ENCODE peak calls at places on chromosomes 12 and 14, in nine cellular contexts. Y, N, T, E, X, F, O, S and M are unnamed samples.

GRCh38 chr12:79296128-79296527 is 394.6 kb downstream of the PAWR start:
- DNase-seq in O (no peak), S (no peak), N (no peak), Y (no peak), X (no peak), F (no peak), T (no peak), E (no peak), M (no peak)

GRCh38 chr14:69985456-69985855 is 106.2 kb downstream of the SMOC1 start:
- DNase-seq in Y (no peak), T (no peak), E (no peak), F (no peak), X (no peak), S (no peak), O (no peak), N (no peak), M (no peak)

GRCh38 chr12:47527816-47528215 is 178.0 kb downstream of the RPAP3 start:
- DNase-seq in N (no peak), T (no peak), O (no peak), Y (no peak), X (no peak), E (no peak), F (no peak), S (no peak), M (no peak)

GRCh38 chr12:51403159-51403558 is 12.0 kb upstream of the GALNT6 start:
- DNase-seq in Y (no peak), S (no peak), F (no peak), X (no peak), N (no peak), T (no peak), O (peak), E (no peak), M (no peak)

GRCh38 chr14:72217164-72217563 is 284.9 kb downstream of the RGS6 start:
- DNase-seq in F (no peak), Y (no peak), T (no peak), S (no peak), N (no peak), O (no peak), X (no peak), E (no peak), M (no peak)

GRCh38 chr12:48601013-48601756 is 31.3 kb upstream of the LALBA start:
- DNase-seq in F (no peak), S (peak), O (no peak), Y (no peak), X (no peak), N (no peak), T (no peak), E (no peak), M (peak)

GRCh38 chr12:132161046-132161781 is 17.0 kb downstream of the NOC4L start:
- DNase-seq in X (no peak), Y (no peak), F (no peak), S (no peak), T (no peak), O (no peak), N (no peak), E (no peak), M (peak)

GRCh38 chr14:67477926-67478915 is 10.3 kb downstream of the TMEM229B start:
- DNase-seq in N (no peak), E (no peak), S (no peak), O (no peak), T (no peak), F (no peak), Y (no peak), X (no peak), M (no peak)

GRCh38 chr12:27940756-27941402 is 31.7 kb downstream of the PTHLH start:
- DNase-seq in S (peak), N (no peak), X (peak), E (no peak), T (peak), Y (peak), O (peak), F (peak), M (peak)

GRCh38 chr12:118219772-118220171 is 83.8 kb downstream of the PEBP1 start:
- DNase-seq in N (no peak), O (no peak), X (no peak), S (no peak), Y (no peak), F (no peak), T (no peak), E (no peak), M (no peak)

GRCh38 chr14:74488788-74489397 is 4.2 kb downstream of the NPC2 start:
- DNase-seq in S (no peak), T (no peak), Y (no peak), O (no peak), E (no peak), F (no peak), N (no peak), X (no peak), M (no peak)

GRCh38 chr14:36518031-36518585 is 1.9 kb downstream of the NKX2-1 start:
- DNase-seq in X (no peak), Y (no peak), F (no peak), T (no peak), S (no peak), E (no peak), O (no peak), N (no peak), M (no peak)

GRCh38 chr12:93061414-93062099 is 132.5 kb upstream of the EEA1 start:
- DNase-seq in N (no peak), O (no peak), F (no peak), E (no peak), S (no peak), Y (no peak), X (no peak), T (peak), M (no peak)

GRCh38 chr12:132446535-132447326 is 43.2 kb upstream of the FBRSL1 start:
- DNase-seq in F (no peak), S (no peak), O (no peak), T (no peak), Y (no peak), X (no peak), N (no peak), E (no peak), M (no peak)

GRCh38 chr12:88706286-88706685 is 126.0 kb upstream of the KITLG start:
- DNase-seq in O (no peak), E (no peak), N (no peak), T (no peak), Y (no peak), S (no peak), F (no peak), X (no peak), M (no peak)

GRCh38 chr14:68395585-68395984 is 397.3 kb downstream of the ZFP36L1 start:
- DNase-seq in X (no peak), S (no peak), O (peak), E (no peak), Y (no peak), T (no peak), F (no peak), N (no peak), M (no peak)

GRCh38 chr12:65881965-65882413 is 57.7 kb downstream of the HMGA2 start:
- DNase-seq in O (peak), Y (peak), F (peak), S (peak), N (no peak), E (peak), X (peak), T (peak), M (peak)

GRCh38 chr12:62597253-62597652 is 130.6 kb downstream of the MON2 start:
- DNase-seq in X (no peak), N (no peak), S (no peak), Y (no peak), F (no peak), E (no peak), T (no peak), O (no peak), M (no peak)

GRCh38 chr12:105748806-105749600 is 389.8 kb downstream of the NUAK1 start:
- DNase-seq in X (peak), N (no peak), F (peak), O (no peak), E (no peak), Y (no peak), T (peak), S (no peak), M (no peak)

GRCh38 chr14:50354527-50354926 is 42.2 kb downstream of the CDKL1 start:
- DNase-seq in X (no peak), Y (no peak), F (no peak), S (no peak), E (no peak), T (no peak), N (no peak), O (no peak), M (no peak)

GRCh38 chr14:50766338-50766886 is 64.5 kb downstream of the NIN start:
- DNase-seq in X (no peak), T (no peak), E (no peak), F (no peak), Y (no peak), S (no peak), N (no peak), O (no peak), M (no peak)

GRCh38 chr12:91023326-91024004 is 18.7 kb upstream of the EPYC start:
- DNase-seq in O (no peak), X (no peak), E (no peak), Y (no peak), F (no peak), S (no peak), T (no peak), N (no peak), M (no peak)

GRCh38 chr14:52399886-52400599 is 85.9 kb downstream of the PTGER2 start:
- DNase-seq in Y (peak), O (no peak), E (no peak), S (no peak), F (no peak), N (no peak), X (no peak), T (no peak), M (no peak)

GRCh38 chr14:34781242-34781641 is 66.8 kb upstream of the CFL2 start:
- DNase-seq in O (no peak), X (no peak), F (no peak), E (no peak), N (no peak), S (no peak), Y (no peak), T (no peak), M (no peak)

GRCh38 chr14:27148143-27148542 is 550.3 kb upstream of the NOVA1 start:
- DNase-seq in Y (no peak), N (no peak), F (no peak), X (no peak), T (no peak), E (no peak), S (no peak), O (no peak), M (no peak)

GRCh38 chr14:39266871-39267591 is 33.3 kb downstream of the MIA2 start:
- DNase-seq in O (peak), T (peak), S (peak), N (no peak), Y (peak), F (peak), E (peak), X (peak), M (peak)
- TF ChIP-seq POLR2A in O (peak), T (peak), S (peak), N (peak), Y (peak), F (peak), E (peak), X (peak), M (peak)

GRCh38 chr14:105485720-105486332 is 860 bp upstream of the CRIP1 start:
- DNase-seq in E (no peak), Y (no peak), O (peak), F (no peak), S (peak), N (no peak), X (no peak), T (no peak), M (peak)

GRCh38 chr14:105483300-105484068 is 3.2 kb upstream of the CRIP1 start:
- DNase-seq in O (peak), F (no peak), E (no peak), S (no peak), Y (peak), X (peak), T (no peak), N (no peak), M (no peak)

GRCh38 chr14:105482486-105483110 is 4.1 kb upstream of the CRIP1 start:
- DNase-seq in O (no peak), S (no peak), X (no peak), Y (no peak), F (no peak), T (no peak), E (no peak), N (no peak), M (no peak)

GRCh38 chr14:105484997-105485393 is 1.7 kb upstream of the CRIP1 start:
- DNase-seq in Y (no peak), T (no peak), F (no peak), S (no peak), O (no peak), N (no peak), X (no peak), E (no peak), M (no peak)

GRCh38 chr14:105484069-105484996 is 2.4 kb upstream of the CRIP1 start:
- DNase-seq in X (no peak), S (no peak), F (no peak), N (no peak), O (peak), E (no peak), Y (no peak), T (peak), M (no peak)
- TF ChIP-seq POLR2A in X (no peak), S (no peak), F (no peak), N (no peak), O (no peak), E (no peak), Y (peak), T (no peak), M (no peak)

GRCh38 chr14:24270537-24271133 is 762 bp downstream of the RABGGTA start:
- DNase-seq in E (no peak), F (no peak), X (no peak), Y (no peak), O (no peak), T (no peak), N (no peak), S (no peak), M (no peak)

GRCh38 chr14:24272442-24272841 is 1.0 kb upstream of the RABGGTA start:
- DNase-seq in E (no peak), S (no peak), O (no peak), Y (no peak), F (no peak), X (no peak), T (no peak), N (no peak), M (no peak)

GRCh38 chr14:24269910-24270536 is 1.4 kb downstream of the RABGGTA start:
- DNase-seq in S (no peak), Y (no peak), E (no peak), X (no peak), F (no peak), O (no peak), T (no peak), N (no peak), M (no peak)

GRCh38 chr14:24271834-24272263 is 452 bp upstream of the RABGGTA start:
- DNase-seq in O (no peak), Y (no peak), T (no peak), E (no peak), S (no peak), N (no peak), X (no peak), F (no peak), M (no peak)

GRCh38 chr14:24271134-24271833 is at the start of gene RABGGTA:
- DNase-seq in Y (peak), X (peak), F (peak), S (peak), N (no peak), E (peak), T (peak), O (peak), M (peak)
- TF ChIP-seq POLR2A in Y (peak), X (peak), F (peak), S (peak), N (no peak), E (peak), T (peak), O (no peak), M (peak)

GRCh38 chr14:21200752-21201461 is 45.0 kb upstream of the OR5AU1 start:
- DNase-seq in Y (no peak), X (no peak), F (no peak), O (no peak), S (no peak), E (no peak), T (no peak), N (no peak), M (no peak)
- TF ChIP-seq POLR2A in Y (no peak), X (no peak), F (no peak), O (no peak), S (no peak), E (no peak), T (no peak), N (no peak), M (no peak)

GRCh38 chr12:113658030-113658655 is 186.5 kb upstream of the LHX5 start:
- DNase-seq in E (no peak), O (no peak), Y (no peak), X (no peak), N (no peak), F (no peak), T (no peak), S (no peak), M (no peak)
- TF ChIP-seq POLR2A in E (no peak), O (no peak), Y (no peak), X (no peak), N (no peak), F (no peak), T (no peak), S (no peak), M (no peak)

DNA sequence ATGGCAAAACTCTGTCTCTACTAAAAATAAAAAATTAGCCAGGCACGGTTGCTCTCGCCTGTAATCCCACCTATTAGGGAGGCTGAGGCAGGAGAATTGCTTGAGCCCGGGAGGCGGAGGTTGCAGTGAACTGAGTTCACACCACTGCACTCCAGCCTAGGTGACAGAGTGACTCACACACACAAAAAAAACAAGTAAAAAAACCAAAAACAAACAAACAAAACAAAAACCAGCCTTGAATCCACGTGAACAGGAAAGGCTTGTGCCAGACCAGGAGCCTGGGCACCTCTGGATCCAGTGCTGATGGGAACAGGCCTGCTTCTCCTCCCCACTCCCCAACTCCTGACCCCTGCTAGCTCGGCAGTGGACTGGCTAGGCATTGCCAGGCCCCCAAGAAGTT is 3.5 kb downstream of the FOXN4 start:
- DNase-seq in S (no peak), F (no peak), X (no peak), E (no peak), T (no peak), O (no peak), Y (no peak), N (no peak), M (no peak)
- TF ChIP-seq POLR2A in S (no peak), F (no peak), X (no peak), E (no peak), T (no peak), O (no peak), Y (no peak), N (no peak), M (no peak)

GRCh38 chr14:22850944-22851790 is 14.8 kb downstream of the MMP14 start:
- DNase-seq in F (peak), S (no peak), X (peak), O (peak), E (peak), T (peak), N (no peak), Y (peak), M (no peak)
- TF ChIP-seq POLR2A in F (peak), S (no peak), X (no peak), O (no peak), E (no peak), T (no peak), N (peak), Y (no peak), M (no peak)